ENCODE peak calls at places on chromosomes 6 and 20, in four cellular contexts. Q is HepG2, P is WTC11, K is K562. G is an unnamed sample.

GRCh38 chr6:149060985-149061760 is 256.3 kb upstream of the TAB2 start:
- DNase-seq in Q (peak; percentile 94), P (no peak), K (no peak), G (peak; percentile 60)

GRCh38 chr6:155943635-155944034 is 488.0 kb upstream of the NOX3 start:
- DNase-seq in Q (no peak), P (no peak), K (no peak), G (no peak)

GRCh38 chr6:43096451-43097097 is 20.5 kb downstream of the PTK7 start:
- DNase-seq in Q (no peak), P (peak; percentile 51), K (peak; percentile 43), G (no peak)

GRCh38 chr6:46174904-46175303 is 4.1 kb upstream of the ENPP5 start:
- DNase-seq in Q (no peak), P (no peak), K (no peak), G (no peak)

GRCh38 chr20:57999465-58000111 is 228.9 kb downstream of the ANKRD60 start:
- DNase-seq in Q (no peak), P (peak; percentile 33), K (no peak), G (no peak)

GRCh38 chr6:20056350-20056992 is 155.8 kb downstream of the MBOAT1 start:
- DNase-seq in Q (peak; percentile 48), P (no peak), K (peak; percentile 71), G (peak; percentile 42)

GRCh38 chr20:37263686-37264085 is 2.1 kb upstream of the GHRH start:
- DNase-seq in Q (no peak), P (no peak), K (no peak), G (no peak)

GRCh38 chr6:16301511-16301910 is 63.1 kb downstream of the GMPR start:
- DNase-seq in Q (no peak), P (no peak), K (no peak), G (no peak)

GRCh38 chr6:6332240-6332639 is 11.8 kb upstream of the F13A1 start:
- DNase-seq in Q (no peak), P (no peak), K (no peak), G (no peak)

GRCh38 chr6:112690497-112691202 is 343.5 kb downstream of the RFPL4B start:
- DNase-seq in Q (no peak), P (no peak), K (peak; percentile 26), G (no peak)

GRCh38 chr20:45305262-45305661 is 1.4 kb upstream of the RBPJL start:
- DNase-seq in Q (no peak), P (peak; percentile 36), K (no peak), G (no peak)

GRCh38 chr6:37243816-37244370 is 13.7 kb upstream of the TBC1D22B start:
- DNase-seq in Q (no peak), P (no peak), K (peak; percentile 84), G (no peak)

GRCh38 chr6:2191390-2191740 is 54.0 kb downstream of the GMDS start:
- DNase-seq in Q (no peak), P (no peak), K (no peak), G (no peak)

GRCh38 chr6:31572041-31572911 is at the start of gene LTA:
- DNase-seq in Q (no peak), P (no peak), K (no peak), G (no peak)

GRCh38 chr6:52694404-52694803 is 23.5 kb downstream of the TMEM14A start:
- DNase-seq in Q (no peak), P (no peak), K (no peak), G (no peak)

GRCh38 chr6:50817638-50817950 is 1.1 kb upstream of the TFAP2B start:
- DNase-seq in Q (no peak), P (no peak), K (no peak), G (no peak)
- TF ChIP-seq ELF4 in Q (no peak), P (no peak), K (no peak), G (no peak)

GRCh38 chr6:81216668-81217067 is 535.8 kb downstream of the TENT5A start:
- DNase-seq in Q (no peak), P (no peak), K (no peak), G (no peak)
- TF ChIP-seq ELF4 in Q (no peak), P (no peak), K (no peak), G (no peak)

GRCh38 chr6:41693281-41693838 is 42.0 kb downstream of the TFEB start:
- DNase-seq in Q (no peak), P (no peak), K (no peak), G (no peak)
- TF ChIP-seq ELF4 in Q (no peak), P (no peak), K (no peak), G (no peak)

GRCh38 chr20:44020406-44021148 is 105.9 kb downstream of the TOX2 start:
- DNase-seq in Q (no peak), P (peak; percentile 24), K (no peak), G (no peak)
- TF ChIP-seq ELF4 in Q (no peak), P (no peak), K (no peak), G (no peak)

DNA sequence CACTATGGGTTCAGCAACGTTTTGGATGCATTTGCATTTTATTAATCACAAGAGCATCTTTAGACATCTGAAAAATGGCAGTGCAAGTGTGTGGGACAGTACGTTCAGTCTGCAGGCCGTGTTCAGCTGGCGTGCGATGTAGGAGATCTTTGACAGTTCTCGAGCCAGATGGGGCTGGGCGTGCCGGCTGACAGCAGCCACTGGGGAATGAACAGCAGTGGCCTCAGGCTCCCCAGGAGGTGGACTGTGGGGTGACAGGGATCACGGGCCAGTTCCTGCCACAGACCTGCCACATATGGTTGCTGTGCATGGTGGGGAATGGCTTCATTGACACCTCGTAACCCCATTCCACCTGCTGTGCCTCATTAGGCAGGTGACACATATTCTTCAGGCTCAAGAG is 16.4 kb upstream of the MLN start:
- DNase-seq in Q (no peak), P (no peak), K (no peak), G (no peak)
- TF ChIP-seq ELF4 in Q (no peak), P (no peak), K (no peak), G (no peak)

DNA sequence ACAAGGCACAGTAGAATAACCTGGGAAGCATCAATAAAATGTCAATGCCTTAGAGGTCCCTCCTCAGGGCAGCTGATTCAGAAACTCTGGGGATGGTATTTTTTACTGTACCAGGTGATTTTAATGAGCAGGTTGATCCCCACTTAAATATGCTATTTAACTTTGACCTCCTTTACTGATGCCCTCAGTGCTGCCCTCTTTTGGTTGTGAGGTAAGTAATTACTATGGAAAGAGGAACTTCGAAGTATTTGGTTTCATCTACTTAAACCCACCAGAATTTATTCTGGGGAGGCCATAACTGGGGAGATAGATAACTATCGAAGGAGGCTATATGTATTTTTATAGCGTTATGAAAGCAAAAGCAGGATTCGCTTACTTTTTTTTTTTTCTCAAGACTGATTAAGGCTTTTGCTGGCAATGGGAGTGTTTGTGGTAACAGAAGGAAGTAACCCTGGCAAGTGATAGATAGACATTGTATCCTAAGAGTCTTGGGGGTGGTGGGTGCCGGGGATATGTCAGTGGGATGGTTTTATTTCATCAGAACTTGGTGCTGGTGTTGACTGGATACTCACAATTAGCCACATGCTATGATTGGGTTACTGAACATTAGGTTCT is 168.9 kb upstream of the CENPW start:
- DNase-seq in Q (peak; percentile 52), P (no peak), K (peak; percentile 76), G (peak; percentile 45)
- TF ChIP-seq ELF4 in Q (no peak), P (no peak), K (no peak), G (no peak)

GRCh38 chr6:4316867-4317400 is 181.6 kb upstream of the ECI2 start:
- DNase-seq in Q (no peak), P (no peak), K (peak; percentile 12), G (no peak)

GRCh38 chr6:4311976-4312860 is 176.8 kb upstream of the ECI2 start:
- DNase-seq in Q (no peak), P (no peak), K (no peak), G (no peak)

GRCh38 chr6:4309540-4309939 is 174.2 kb upstream of the ECI2 start:
- DNase-seq in Q (no peak), P (no peak), K (no peak), G (no peak)

GRCh38 chr6:4314201-4314707 is 178.9 kb upstream of the ECI2 start:
- DNase-seq in Q (no peak), P (no peak), K (no peak), G (no peak)

DNA sequence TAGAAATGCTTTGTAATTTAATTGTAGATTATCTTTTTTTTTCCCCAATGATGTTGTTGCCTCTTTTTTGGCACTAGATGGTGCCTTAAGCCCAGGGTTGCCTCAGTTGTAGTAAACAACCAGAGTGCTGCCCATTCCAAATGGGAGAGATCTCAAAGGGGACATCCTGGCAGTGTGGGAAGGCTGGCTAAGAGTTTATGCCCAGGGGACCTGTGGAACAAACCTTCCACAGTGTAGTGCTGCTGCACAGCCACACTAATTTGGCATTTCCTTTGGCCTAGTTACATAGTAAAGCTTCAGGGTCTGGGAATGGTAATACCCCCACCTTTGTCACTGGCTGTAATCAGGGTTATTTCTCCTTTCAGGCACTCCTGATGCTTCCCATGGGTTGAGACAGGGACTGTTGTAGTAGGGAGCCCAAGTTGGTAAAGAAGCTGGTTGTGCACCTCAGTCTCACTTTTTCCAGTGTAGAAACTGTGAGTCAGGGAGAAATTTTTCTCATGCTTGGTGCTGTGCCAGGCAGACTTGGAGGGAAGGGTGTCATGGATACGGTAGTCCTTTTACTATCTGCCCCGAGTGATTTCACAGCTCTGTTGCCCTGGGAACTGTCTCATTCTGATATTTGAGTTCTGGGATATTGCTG is 177.8 kb upstream of the ECI2 start:
- DNase-seq in Q (no peak), P (no peak), K (no peak), G (no peak)
- TF ChIP-seq ELF4 in Q (no peak), P (no peak), K (no peak), G (no peak)

GRCh38 chr6:56995347-56995746 is 40.4 kb downstream of the BEND6 start:
- DNase-seq in Q (peak; percentile 21), P (no peak), K (no peak), G (no peak)
- TF ChIP-seq ELF4 in Q (no peak), P (no peak), K (no peak), G (no peak)

GRCh38 chr6:30520480-30520992 is 31.2 kb downstream of the HLA-E start:
- DNase-seq in Q (no peak), P (no peak), K (no peak), G (no peak)
- TF ChIP-seq ELF4 in Q (no peak), P (no peak), K (no peak), G (no peak)

G was measured in HEK293T.